ENCODE peak calls at places on chromosomes 2 and 18, in five cellular contexts. Z is Peyer's patch, L is keratinocyte, Y is endothelial cell of umbilical vein, H is H7. B is an unnamed sample.

GRCh38 chr2:3264010-3264744 is 113.4 kb downstream of the EIPR1 start:
- DNase-seq in Z (no peak), L (no peak), Y (no peak), H (no peak), B (no peak)

GRCh38 chr18:49690307-49690706 is 123.0 kb downstream of the ACAA2 start:
- DNase-seq in Z (no peak), L (peak; percentile 75), Y (peak; percentile 78), H (no peak), B (peak; percentile 91)

GRCh38 chr2:24313744-24314632 is 46.3 kb downstream of the ITSN2 start:
- DNase-seq in Z (no peak), L (no peak), Y (no peak), H (no peak), B (peak; percentile 20)

GRCh38 chr2:196971574-196972279 is 45.2 kb upstream of the PGAP1 start:
- DNase-seq in Z (no peak), L (no peak), Y (no peak), H (peak; percentile 10), B (no peak)

GRCh38 chr2:240146141-240146561 is 5.7 kb upstream of the OTOS start:
- DNase-seq in Z (no peak), L (no peak), Y (no peak), H (no peak), B (no peak)

GRCh38 chr18:67731853-67732252 is 215.3 kb upstream of the DSEL start:
- DNase-seq in Z (no peak), L (no peak), Y (peak; percentile 69), H (no peak), B (peak; percentile 0)

GRCh38 chr18:36736094-36736493 is 92.7 kb downstream of the TPGS2 start:
- DNase-seq in Z (no peak), L (no peak), Y (no peak), H (no peak), B (no peak)

GRCh38 chr2:12005886-12006681 is 259.7 kb downstream of the LPIN1 start:
- DNase-seq in Z (no peak), L (no peak), Y (peak; percentile 51), H (no peak), B (no peak)

GRCh38 chr2:207216454-207216853 is 50.7 kb upstream of the KLF7 start:
- DNase-seq in Z (no peak), L (no peak), Y (no peak), H (no peak), B (no peak)

GRCh38 chr18:28729321-28729720 is 552.4 kb upstream of the CDH2 start:
- DNase-seq in Z (no peak), L (no peak), Y (peak; percentile 5), H (no peak), B (peak; percentile 36)

GRCh38 chr18:59835656-59836379 is 64.0 kb upstream of the PMAIP1 start:
- DNase-seq in Z (no peak), L (no peak), Y (no peak), H (peak; percentile 60), B (no peak)

GRCh38 chr2:170208967-170209366 is 31.0 kb downstream of the MYO3B start:
- DNase-seq in Z (no peak), L (no peak), Y (no peak), H (no peak), B (no peak)

GRCh38 chr18:75003764-75004690 is 204.9 kb downstream of the PTGR3 start:
- DNase-seq in Z (no peak), L (no peak), Y (no peak), H (no peak), B (peak; percentile 24)

GRCh38 chr18:68033466-68033865 is 516.9 kb upstream of the DSEL start:
- DNase-seq in Z (no peak), L (no peak), Y (no peak), H (no peak), B (peak; percentile 41)

GRCh38 chr2:55560855-55561254 is 41.3 kb downstream of the CFAP36 start:
- DNase-seq in Z (no peak), L (no peak), Y (no peak), H (no peak), B (no peak)

GRCh38 chr2:175247159-175247558 is 65.6 kb upstream of the ATP5MC3 start:
- DNase-seq in Z (no peak), L (no peak), Y (no peak), H (no peak), B (no peak)

GRCh38 chr2:168336786-168337388 is 89.5 kb upstream of the STK39 start:
- DNase-seq in Z (peak; percentile 75), L (peak; percentile 25), Y (no peak), H (peak; percentile 61), B (no peak)

GRCh38 chr2:147033046-147033445 is 811.8 kb upstream of the ACVR2A start:
- DNase-seq in Z (no peak), L (no peak), Y (no peak), H (no peak), B (no peak)

GRCh38 chr2:176189666-176190641 is 1.5 kb downstream of the HOXD1 start:
- DNase-seq in Z (peak; percentile 56), L (no peak), Y (peak; percentile 31), H (peak; percentile 54), B (peak; percentile 8)

GRCh38 chr2:100423631-100424030 is 6.2 kb upstream of the CHST10 start:
- DNase-seq in Z (no peak), L (no peak), Y (no peak), H (no peak), B (no peak)

GRCh38 chr2:216693414-216694100 is 1.8 kb downstream of the IGFBP5 start:
- DNase-seq in Z (no peak), L (no peak), Y (no peak), H (no peak), B (no peak)

GRCh38 chr2:176129825-176130152 is 284 bp downstream of the HOXD8 start:
- DNase-seq in Z (peak; percentile 64), L (no peak), Y (no peak), H (no peak), B (no peak)

GRCh38 chr2:70851704-70852103 is 16.1 kb upstream of the CD207 start:
- DNase-seq in Z (no peak), L (no peak), Y (no peak), H (no peak), B (no peak)

GRCh38 chr2:231708773-231709635 is 679 bp downstream of the PTMA start:
- DNase-seq in Z (peak; percentile 74), L (no peak), Y (peak; percentile 46), H (peak; percentile 61), B (peak; percentile 68)

GRCh38 chr18:80192653-80193385 is 54.5 kb downstream of the PARD6G start:
- DNase-seq in Z (no peak), L (no peak), Y (no peak), H (peak; percentile 48), B (no peak)

GRCh38 chr2:219249203-219249980 is 3.7 kb upstream of the TUBA4B start:
- DNase-seq in Z (peak; percentile 80), L (peak; percentile 81), Y (peak; percentile 85), H (no peak), B (peak; percentile 78)
- H3K4me3 ChIP-seq in Z (peak overlapping the region; percentile 14), L (peak overlapping the region; percentile 40), Y (no peak overlapping the region), H (no peak overlapping the region), B (peak overlapping the region; percentile 44)

DNA sequence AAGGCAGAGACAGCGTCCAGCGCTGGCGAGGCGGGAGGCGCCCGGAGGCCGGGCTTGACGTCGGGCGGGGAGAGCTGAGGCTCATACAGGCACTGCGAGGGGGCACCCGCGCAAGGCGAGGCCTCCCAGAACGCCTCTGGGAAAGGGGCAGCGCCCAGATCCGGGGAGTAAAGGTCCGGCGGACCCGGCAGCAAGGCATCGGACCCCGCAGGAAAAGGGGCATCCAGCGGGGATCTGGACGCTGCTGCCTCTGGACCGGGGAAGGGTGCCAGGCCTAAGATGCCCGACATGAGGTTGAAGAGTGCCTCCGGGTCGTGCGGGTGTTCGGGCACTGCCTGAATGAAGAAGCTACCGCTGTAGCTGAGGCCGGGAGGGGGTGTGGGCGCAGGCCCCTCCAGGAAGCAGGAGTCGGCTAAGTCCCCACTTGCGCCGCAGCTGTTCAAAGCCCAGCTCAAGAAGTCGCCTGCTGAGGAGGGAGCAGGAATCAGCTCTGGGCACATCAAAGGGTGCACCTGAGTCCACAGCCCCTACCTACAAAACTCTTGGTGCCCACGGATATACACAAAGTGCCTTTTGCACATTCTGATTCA is 937 bp downstream of the EGR4 start:
- DNase-seq in Z (no peak), L (no peak), Y (no peak), H (peak; percentile 75), B (no peak)
- H3K27me3 ChIP-seq in Z (no peaks in the 10 kb centered on the region), L (peaks cover 63% of the 10 kb centered on the region), Y (peaks cover 49% of the 10 kb centered on the region), H (peaks cover 88% of the 10 kb centered on the region), B (peaks cover 84% of the 10 kb centered on the region)

GRCh38 chr2:20744366-20745335 is 77.7 kb downstream of the GDF7 start:
- DNase-seq in Z (no peak), L (no peak), Y (no peak), H (no peak), B (no peak)
- H3K4me3 ChIP-seq in Z (no peak overlapping the region), L (no peak overlapping the region), Y (no peak overlapping the region), H (no peak overlapping the region), B (no peak overlapping the region)

GRCh38 chr18:13271512-13271911 is 53.0 kb downstream of the LDLRAD4 start:
- DNase-seq in Z (no peak), L (no peak), Y (no peak), H (no peak), B (no peak)
- H3K27me3 ChIP-seq in Z (no peaks in the 10 kb centered on the region), L (no peaks in the 10 kb centered on the region), Y (peaks cover 3% of the 10 kb centered on the region), H (no peaks in the 10 kb centered on the region), B (peaks cover 5% of the 10 kb centered on the region)

DNA sequence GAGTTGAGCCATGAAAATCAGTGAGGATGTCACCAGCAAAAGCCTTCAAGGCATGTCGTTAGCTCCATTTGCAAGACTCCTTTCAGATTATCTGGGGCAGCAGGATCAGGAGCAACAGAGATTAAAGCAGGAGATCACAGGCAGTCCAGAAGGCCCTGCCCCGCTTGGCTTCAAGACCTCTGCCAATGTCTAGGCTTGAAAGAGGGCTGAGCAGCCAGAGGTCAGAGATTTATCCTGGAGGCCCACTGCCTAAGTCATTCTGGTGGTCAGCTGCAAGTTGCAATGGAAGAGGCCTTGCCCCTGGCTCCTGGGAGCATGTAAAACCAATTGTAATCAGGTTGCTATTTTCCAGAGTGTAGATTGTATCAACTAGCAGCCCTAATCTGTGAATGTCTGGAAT is 416.5 kb downstream of the BCL11A start:
- DNase-seq in Z (no peak), L (no peak), Y (no peak), H (no peak), B (no peak)
- H3K4me3 ChIP-seq in Z (no peak overlapping the region), L (no peak overlapping the region), Y (no peak overlapping the region), H (no peak overlapping the region), B (no peak overlapping the region)

GRCh38 chr2:43824951-43825493 is 13.6 kb downstream of the ABCG5 start:
- DNase-seq in Z (no peak), L (no peak), Y (no peak), H (peak; percentile 2), B (no peak)
- H3K27me3 ChIP-seq in Z (no peaks in the 10 kb centered on the region), L (peaks cover 17% of the 10 kb centered on the region), Y (peaks cover 10% of the 10 kb centered on the region), H (no peaks in the 10 kb centered on the region), B (peaks cover 35% of the 10 kb centered on the region)

B was measured in adipocyte.